ENCODE peak calls at places on chromosomes 7 and 10, in five cellular contexts. Y is stimulated activated CD8-positive, alpha-beta memory T cell treated with anti-CD3 and anti-CD28 coated beads, Interleukin-4, amount 100 ng/mL, for 1 hour; P is astrocyte; A is right cardiac atrium; W is stimulated activated CD4-positive, alpha-beta T cell treated with anti-CD3 and anti-CD28 coated beads, Interleukin-2, amount 100 ng/mL, for 48 hours. Q is an unnamed sample.

GRCh38 chr7:64618785-64619456 is 47.0 kb upstream of the ZNF107 start:
- DNase-seq in Y (no peak), P (peak), A (no peak), W (peak), Q (no peak)

GRCh38 chr10:113552723-113553122 is at the start of gene HABP2:
- DNase-seq in Y (no peak), P (no peak), A (no peak), W (no peak), Q (no peak)

GRCh38 chr7:123096434-123096833 is 100.9 kb upstream of the TAS2R16 start:
- DNase-seq in Y (no peak), P (no peak), A (no peak), W (no peak), Q (no peak)

GRCh38 chr10:24685958-24686540 is 37.6 kb downstream of the ARHGAP21 start:
- DNase-seq in Y (no peak), P (peak), A (no peak), W (no peak), Q (no peak)

GRCh38 chr7:141161959-141162547 is 88.2 kb downstream of the TMEM178B start:
- DNase-seq in Y (no peak), P (no peak), A (no peak), W (no peak), Q (no peak)

GRCh38 chr7:92781117-92781720 is 55.2 kb downstream of the CDK6 start:
- DNase-seq in Y (no peak), P (no peak), A (no peak), W (no peak), Q (no peak)

GRCh38 chr7:94056796-94057207 is 52.6 kb upstream of the BET1 start:
- DNase-seq in Y (no peak), P (peak), A (no peak), W (no peak), Q (no peak)

GRCh38 chr10:73088304-73088703 is 8.4 kb downstream of the P4HA1 start:
- DNase-seq in Y (no peak), P (no peak), A (no peak), W (no peak), Q (no peak)

GRCh38 chr10:109062371-109062770 is 860.9 kb downstream of the XPNPEP1 start:
- DNase-seq in Y (no peak), P (peak), A (no peak), W (no peak), Q (no peak)

GRCh38 chr10:3655528-3655927 is 129.5 kb downstream of the KLF6 start:
- DNase-seq in Y (no peak), P (no peak), A (no peak), W (no peak), Q (no peak)

GRCh38 chr10:81820418-81820817 is 54.6 kb upstream of the NRG3 start:
- DNase-seq in Y (no peak), P (no peak), A (no peak), W (no peak), Q (no peak)

GRCh38 chr7:5630670-5631069 is 150.8 kb downstream of the RNF216 start:
- DNase-seq in Y (peak), P (no peak), A (no peak), W (peak), Q (peak)

GRCh38 chr10:96468845-96469244 is 44.9 kb downstream of the TLL2 start:
- DNase-seq in Y (no peak), P (no peak), A (no peak), W (no peak), Q (no peak)

GRCh38 chr10:26627320-26627719 is 70.2 kb upstream of the PDSS1 start:
- DNase-seq in Y (no peak), P (no peak), A (no peak), W (no peak), Q (no peak)